ENCODE peak calls at places on chromosomes 6 and 20, in seven cellular contexts. H is sciatic nerve; R is left cardiac atrium; L is NCI-H774; U is ovary; Z is stimulated activated CD4-positive, alpha-beta T cell treated with anti-CD3 and anti-CD28 coated beads, Interleukin-2, amount 100 ng/mL, for 24 hours; Y is PC-3. N is an unnamed sample.

GRCh38 chr20:4016349-4017050 is 1.1 kb upstream of the RNF24 start:
- DNase-seq in H (no peak), R (no peak), L (no peak), U (no peak), Z (no peak), Y (no peak), N (no peak)

GRCh38 chr6:75166236-75166635 is 39.6 kb downstream of the COL12A1 start:
- DNase-seq in H (no peak), R (no peak), L (no peak), U (no peak), Z (no peak), Y (no peak), N (no peak)

GRCh38 chr6:40996591-40997247 is 42.3 kb downstream of the UNC5CL start:
- DNase-seq in H (no peak), R (no peak), L (no peak), U (peak), Z (no peak), Y (peak), N (no peak)

GRCh38 chr20:43843965-43844660 is 70.5 kb upstream of the TOX2 start:
- DNase-seq in H (no peak), R (no peak), L (no peak), U (no peak), Z (no peak), Y (no peak), N (no peak)

GRCh38 chr6:89966913-89967312 is 72.6 kb downstream of the GJA10 start:
- DNase-seq in H (no peak), R (no peak), L (no peak), U (no peak), Z (no peak), Y (no peak), N (no peak)

GRCh38 chr6:145208474-145208873 is 526.8 kb downstream of the EPM2A start:
- DNase-seq in H (no peak), R (no peak), L (no peak), U (no peak), Z (no peak), Y (no peak), N (no peak)

GRCh38 chr6:34792605-34793500 is 970 bp downstream of the BLTP3A start:
- DNase-seq in H (no peak), R (peak), L (no peak), U (no peak), Z (no peak), Y (peak), N (no peak)

GRCh38 chr20:17438436-17439039 is 92.6 kb downstream of the BFSP1 start:
- DNase-seq in H (no peak), R (no peak), L (no peak), U (no peak), Z (no peak), Y (no peak), N (no peak)

GRCh38 chr6:18433059-18433458 is 45.9 kb downstream of the RNF144B start:
- DNase-seq in H (no peak), R (no peak), L (no peak), U (no peak), Z (no peak), Y (no peak), N (no peak)

GRCh38 chr6:90764001-90764400 is 177.1 kb upstream of the MAP3K7 start:
- DNase-seq in H (no peak), R (no peak), L (no peak), U (no peak), Z (no peak), Y (no peak), N (no peak)

GRCh38 chr20:17912916-17913315 is 55.7 kb downstream of the SNX5 start:
- DNase-seq in H (no peak), R (no peak), L (no peak), U (no peak), Z (no peak), Y (peak), N (no peak)

GRCh38 chr6:13761361-13762036 is 49.9 kb upstream of the RANBP9 start:
- DNase-seq in H (no peak), R (no peak), L (no peak), U (no peak), Z (no peak), Y (no peak), N (no peak)

GRCh38 chr20:38132156-38132909 is 32.7 kb downstream of the TGM2 start:
- DNase-seq in H (peak), R (peak), L (no peak), U (peak), Z (no peak), Y (no peak), N (peak)

GRCh38 chr6:107115695-107116327 is 496 bp upstream of the BEND3 start:
- DNase-seq in H (no peak), R (peak), L (peak), U (peak), Z (peak), Y (peak), N (no peak)

GRCh38 chr6:149939909-149940672 is 1.7 kb upstream of the ULBP2 start:
- DNase-seq in H (no peak), R (no peak), L (no peak), U (no peak), Z (no peak), Y (no peak), N (no peak)

GRCh38 chr6:152948150-152948768 is 34.6 kb downstream of the FBXO5 start:
- DNase-seq in H (no peak), R (no peak), L (peak), U (no peak), Z (no peak), Y (peak), N (no peak)

GRCh38 chr6:33116417-33116816 is 40.6 kb downstream of the HLA-DPB1 start:
- DNase-seq in H (no peak), R (no peak), L (no peak), U (no peak), Z (no peak), Y (no peak), N (peak)

GRCh38 chr6:35973670-35974222 is 50.7 kb downstream of the SLC26A8 start:
- DNase-seq in H (no peak), R (no peak), L (no peak), U (no peak), Z (peak), Y (peak), N (no peak)